ENCODE peak calls at places on chromosomes 13 and 19, in nine cellular contexts. G, P, M, X, H, I, F, W and E are unnamed samples.

GRCh38 chr13:64029343-64030093 is 2613.9 kb upstream of the PCDH20 start:
- DNase-seq in I (no peak), H (peak), W (no peak), P (no peak), G (no peak), M (no peak), F (no peak), X (no peak), E (no peak)

GRCh38 chr19:6108721-6109633 is 1.3 kb downstream of the RFX2 start:
- DNase-seq in I (peak), F (peak), X (peak), H (peak), M (peak), P (peak), W (peak), G (peak), E (peak)

GRCh38 chr13:39451860-39452301 is 151.1 kb downstream of the LHFPL6 start:
- DNase-seq in X (no peak), P (no peak), H (peak), M (peak), F (no peak), W (peak), G (no peak), I (peak), E (no peak)

GRCh38 chr13:48437381-48437780 is 24.5 kb upstream of the LPAR6 start:
- DNase-seq in X (peak), H (peak), F (no peak), I (peak), W (peak), M (peak), P (no peak), G (peak), E (no peak)

GRCh38 chr13:47794963-47795362 is 206.1 kb downstream of the SUCLA2 start:
- DNase-seq in W (no peak), X (no peak), G (no peak), F (peak), H (no peak), I (peak), M (no peak), P (peak), E (no peak)

GRCh38 chr13:51523082-51523518 is 61.2 kb upstream of the WDFY2 start:
- DNase-seq in W (no peak), H (no peak), X (no peak), I (peak), F (peak), M (peak), P (no peak), G (no peak), E (no peak)

GRCh38 chr13:41075485-41075884 is 14.2 kb downstream of the WBP4 start:
- DNase-seq in P (no peak), M (no peak), I (no peak), X (no peak), H (no peak), W (no peak), G (no peak), F (no peak), E (no peak)

GRCh38 chr13:101398191-101398590 is 18.1 kb downstream of the NALCN start:
- DNase-seq in M (no peak), X (no peak), F (no peak), W (no peak), I (peak), H (no peak), G (no peak), P (no peak), E (no peak)

GRCh38 chr13:40070357-40070756 is 414.9 kb downstream of the COG6 start:
- DNase-seq in W (no peak), G (no peak), X (no peak), F (no peak), H (no peak), M (no peak), P (no peak), I (no peak), E (no peak)

GRCh38 chr19:53254451-53255341 is at the start of gene ZNF677:
- DNase-seq in P (peak), W (peak), I (peak), H (peak), G (peak), X (peak), M (peak), F (peak), E (peak)

GRCh38 chr19:38706792-38707511 is 37.3 kb downstream of the CAPN12 start:
- DNase-seq in F (peak), W (no peak), M (no peak), I (no peak), P (no peak), X (no peak), G (no peak), H (no peak), E (no peak)

GRCh38 chr19:38705197-38706019 is 38.9 kb downstream of the CAPN12 start:
- DNase-seq in I (no peak), X (no peak), F (no peak), H (no peak), P (no peak), M (no peak), W (peak), G (no peak), E (no peak)

GRCh38 chr19:38703509-38703908 is 40.8 kb downstream of the CAPN12 start:
- DNase-seq in W (no peak), H (no peak), P (no peak), X (no peak), M (no peak), I (no peak), F (no peak), G (no peak), E (no peak)

GRCh38 chr19:38702278-38702677 is 42.0 kb downstream of the CAPN12 start:
- DNase-seq in G (no peak), X (no peak), W (no peak), M (no peak), F (no peak), H (no peak), I (no peak), P (no peak), E (no peak)

DNA sequence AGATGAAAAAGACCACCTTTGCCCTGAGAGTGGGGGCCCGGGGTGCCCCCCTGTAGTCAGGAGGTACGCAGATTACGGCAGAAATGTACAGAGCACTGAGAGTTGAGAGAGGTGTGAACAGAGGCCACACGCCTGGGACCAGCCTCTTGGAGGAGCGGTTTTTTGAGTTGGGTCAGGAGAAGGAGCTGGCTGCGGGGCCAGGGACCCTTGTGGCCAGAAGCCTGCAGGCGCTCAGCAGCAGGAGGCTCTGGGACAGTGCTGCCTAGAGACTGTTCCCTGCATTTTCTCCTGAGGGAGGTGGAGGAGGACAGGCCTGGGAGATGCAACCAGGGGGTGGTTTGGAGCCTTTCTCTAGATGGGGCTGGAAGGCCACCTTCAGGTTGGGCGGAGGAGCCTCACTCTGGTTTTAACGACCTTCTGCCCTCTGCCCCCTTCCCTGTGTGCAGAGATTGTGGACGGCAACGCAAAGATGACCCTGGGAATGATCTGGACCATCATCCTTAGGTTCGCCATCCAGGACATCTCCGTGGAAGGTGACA is 39.7 kb downstream of the CAPN12 start:
- DNase-seq in M (no peak), W (no peak), I (no peak), X (no peak), G (no peak), P (no peak), H (no peak), F (peak), E (no peak)
- H3K27ac ChIP-seq in M (peak), W (peak), I (no peak), X (no peak), G (peak), P (peak), H (no peak), F (no peak), E (no peak)

GRCh38 chr19:33815410-33816340 is 19.0 kb downstream of the KCTD15 start:
- DNase-seq in H (no peak), X (no peak), F (no peak), G (no peak), W (no peak), M (no peak), P (no peak), I (peak), E (no peak)

GRCh38 chr19:33821871-33822270 is 25.2 kb downstream of the KCTD15 start:
- DNase-seq in H (no peak), P (peak), W (no peak), G (no peak), M (no peak), I (no peak), F (no peak), X (no peak), E (no peak)

GRCh38 chr19:33818426-33818825 is 21.8 kb downstream of the KCTD15 start:
- DNase-seq in P (no peak), M (no peak), H (no peak), X (no peak), W (no peak), I (no peak), G (peak), F (no peak), E (no peak)

GRCh38 chr19:33819875-33820781 is 23.5 kb downstream of the KCTD15 start:
- DNase-seq in W (peak), M (peak), X (peak), H (peak), P (peak), G (peak), F (peak), I (peak), E (no peak)

GRCh38 chr19:33819496-33819874 is 22.8 kb downstream of the KCTD15 start:
- DNase-seq in M (no peak), H (no peak), F (no peak), P (no peak), G (no peak), X (no peak), I (no peak), W (no peak), E (no peak)
- H3K27ac ChIP-seq in M (peak), H (no peak), F (no peak), P (peak), G (peak), X (peak), I (peak), W (peak), E (peak)

GRCh38 chr13:110625771-110626321 is 10.5 kb downstream of the NAXD start:
- DNase-seq in F (no peak), I (no peak), M (no peak), X (no peak), P (no peak), G (peak), H (no peak), W (no peak), E (no peak)
- H3K27ac ChIP-seq in F (no peak), I (no peak), M (no peak), X (no peak), P (peak), G (peak), H (no peak), W (no peak), E (no peak)

DNA sequence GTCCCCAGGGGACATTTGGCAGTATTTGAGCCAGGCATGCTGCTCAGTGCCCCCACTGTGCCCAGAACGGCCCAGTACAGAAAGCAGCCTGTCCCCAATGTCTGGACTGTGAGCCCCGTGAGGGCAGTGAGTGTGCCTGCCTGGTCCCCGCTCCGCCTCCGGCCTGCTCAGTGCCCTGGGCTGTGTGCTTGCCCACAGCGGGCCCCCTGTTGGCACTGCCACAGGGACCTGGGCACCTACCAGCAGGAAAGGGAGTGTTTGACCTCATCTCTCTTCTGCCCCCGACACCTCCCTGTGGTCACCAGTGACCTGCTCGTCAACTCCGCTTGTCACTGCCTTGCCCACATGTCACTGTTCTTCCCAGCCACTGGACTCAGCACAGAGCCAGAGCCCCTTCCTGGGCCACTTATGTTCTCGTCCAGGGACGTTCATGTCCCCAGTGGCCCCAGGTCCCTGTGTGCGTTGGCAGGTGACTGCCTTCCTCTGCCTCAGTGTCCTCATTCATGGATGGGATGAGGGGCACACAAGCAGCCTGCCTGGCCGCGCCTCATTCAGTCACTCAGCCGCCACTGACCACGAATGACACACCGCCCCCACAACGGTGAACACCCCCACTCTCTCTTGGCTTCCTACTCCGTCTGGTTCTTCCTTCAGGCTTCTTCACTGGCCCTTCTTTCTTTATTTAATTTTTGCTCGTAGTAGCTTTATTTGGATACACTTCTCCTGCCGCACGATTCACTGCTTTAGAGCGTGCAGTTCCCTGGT is 2.8 kb downstream of the FZR1 start:
- DNase-seq in G (no peak), P (no peak), W (no peak), F (no peak), I (no peak), H (peak), M (no peak), X (no peak), E (no peak)
- H3K27ac ChIP-seq in G (no peak), P (peak), W (no peak), F (no peak), I (no peak), H (no peak), M (no peak), X (no peak), E (no peak)

DNA sequence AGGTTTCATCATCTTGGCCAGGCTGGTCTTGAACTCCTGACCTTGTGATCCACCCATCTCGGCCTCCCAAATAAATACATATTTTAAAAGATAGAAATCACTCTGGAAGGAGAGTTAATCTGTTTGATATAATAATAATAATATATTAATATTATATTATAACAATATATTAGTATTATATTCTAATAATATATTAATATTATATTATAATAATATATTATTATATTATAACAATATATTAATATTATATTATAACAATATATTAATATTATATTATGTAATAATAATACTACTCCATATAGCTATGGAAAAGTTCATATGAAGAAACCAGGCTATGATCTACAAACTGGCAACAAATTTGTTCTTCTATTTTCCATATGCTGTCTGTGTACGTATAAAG is 16.8 kb downstream of the HPN start:
- DNase-seq in I (no peak), W (no peak), F (no peak), M (no peak), H (no peak), G (no peak), X (no peak), P (no peak), E (no peak)
- H3K27ac ChIP-seq in I (no peak), W (no peak), F (no peak), M (no peak), H (no peak), G (no peak), X (no peak), P (no peak), E (no peak)

GRCh38 chr13:97548736-97549135 is 114.8 kb downstream of the RAP2A start:
- DNase-seq in I (peak), F (no peak), P (no peak), X (no peak), H (no peak), M (no peak), W (no peak), G (no peak), E (no peak)
- H3K27ac ChIP-seq in I (no peak), F (no peak), P (no peak), X (no peak), H (no peak), M (no peak), W (no peak), G (no peak), E (no peak)

GRCh38 chr13:107275312-107275711 is 707.4 kb upstream of the ARGLU1 start:
- DNase-seq in P (no peak), I (no peak), G (no peak), W (no peak), H (no peak), F (no peak), M (no peak), X (no peak), E (no peak)

GRCh38 chr13:107271226-107271625 is 703.3 kb upstream of the ARGLU1 start:
- DNase-seq in X (no peak), P (no peak), I (peak), H (no peak), G (no peak), F (peak), M (no peak), W (peak), E (no peak)

GRCh38 chr13:107275945-107276614 is 708.1 kb upstream of the ARGLU1 start:
- DNase-seq in M (no peak), F (no peak), G (no peak), I (no peak), W (no peak), H (no peak), P (peak), X (no peak), E (no peak)

GRCh38 chr13:107277911-107278310 is 710.0 kb upstream of the ARGLU1 start:
- DNase-seq in M (no peak), G (no peak), F (no peak), X (no peak), I (no peak), H (no peak), W (no peak), P (no peak), E (no peak)

DNA sequence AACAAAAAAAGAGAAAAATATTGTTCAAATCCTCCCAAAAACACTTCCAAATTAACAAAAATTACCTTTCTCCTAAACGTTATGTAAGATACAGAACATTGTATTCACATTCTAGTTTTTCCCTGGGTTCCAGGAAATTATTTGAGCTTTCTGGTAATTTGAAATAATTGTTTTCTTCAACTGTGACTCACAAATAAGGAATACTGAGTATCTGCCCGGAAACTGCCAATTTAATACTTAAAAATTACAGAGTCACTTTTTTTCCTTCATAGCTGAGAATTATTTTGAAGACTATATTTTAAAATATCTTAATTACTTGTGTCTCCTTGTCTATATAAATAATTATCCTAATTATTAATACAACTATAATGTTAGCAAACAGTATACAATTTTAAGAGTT is 709.0 kb upstream of the ARGLU1 start:
- DNase-seq in W (no peak), M (no peak), H (no peak), P (no peak), G (no peak), F (no peak), X (no peak), I (no peak), E (no peak)
- H3K27ac ChIP-seq in W (no peak), M (no peak), H (no peak), P (no peak), G (no peak), F (no peak), X (no peak), I (no peak), E (no peak)

GRCh38 chr13:96053003-96053703 is at the start of gene UGGT2:
- DNase-seq in W (peak), F (peak), P (peak), H (peak), I (peak), M (peak), X (peak), G (peak), E (peak)

GRCh38 chr13:96052655-96053002 is 572 bp downstream of the UGGT2 start:
- DNase-seq in I (peak), X (no peak), P (peak), G (no peak), M (no peak), W (no peak), F (peak), H (no peak), E (no peak)
- H3K27ac ChIP-seq in I (peak), X (peak), P (peak), G (peak), M (peak), W (peak), F (no peak), H (peak), E (peak)

GRCh38 chr19:8342684-8343482 is at the start of gene KANK3:
- DNase-seq in G (peak), P (peak), X (peak), I (peak), F (peak), H (peak), W (peak), M (peak), E (peak)
- H3K27ac ChIP-seq in G (peak), P (no peak), X (peak), I (no peak), F (no peak), H (peak), W (peak), M (peak), E (peak)